ENCODE peak calls at places on chromosomes 5 and 9, in four cellular contexts. U, G, O and V are unnamed samples.

GRCh38 chr9:80648336-80648735 is 1041.0 kb downstream of the TLE1 start:
- DNase-seq in O (no peak), G (no peak), U (no peak), V (peak; percentile 38)

GRCh38 chr5:170603578-170604565 is 100.1 kb downstream of the KCNIP1 start:
- DNase-seq in G (peak; percentile 40), O (no peak), U (no peak), V (peak; percentile 80)

GRCh38 chr9:129125478-129125877 is 14.3 kb downstream of the PTPA start:
- DNase-seq in O (no peak), G (no peak), U (no peak), V (peak; percentile 31)

GRCh38 chr5:145463634-145464033 is 371.5 kb downstream of the PRELID2 start:
- DNase-seq in U (no peak), O (no peak), G (no peak), V (no peak)

GRCh38 chr5:20572560-20572959 is 584.6 kb upstream of the CDH18 start:
- DNase-seq in U (no peak), O (no peak), G (no peak), V (peak; percentile 2)

GRCh38 chr9:70382046-70382708 is 32.3 kb downstream of the KLF9 start:
- DNase-seq in U (no peak), O (no peak), G (no peak), V (no peak)

GRCh38 chr9:126504977-126505455 is 108.7 kb upstream of the LMX1B start:
- DNase-seq in U (no peak), G (no peak), O (no peak), V (no peak)

GRCh38 chr9:82621446-82621845 is 441.5 kb downstream of the RASEF start:
- DNase-seq in O (no peak), G (no peak), U (no peak), V (no peak)

GRCh38 chr9:110095776-110096175 is 112.2 kb downstream of the C9orf152 start:
- DNase-seq in G (no peak), U (no peak), O (no peak), V (no peak)

GRCh38 chr9:109497193-109498165 is 628 bp downstream of the PTPN3 start:
- DNase-seq in U (no peak), O (no peak), G (no peak), V (peak; percentile 25)

GRCh38 chr5:76389513-76390154 is 13.5 kb upstream of the IQGAP2 start:
- DNase-seq in O (no peak), G (no peak), U (no peak), V (no peak)

GRCh38 chr5:96655506-96655905 is 6.7 kb upstream of the CAST start:
- DNase-seq in O (no peak), G (no peak), U (no peak), V (peak; percentile 66)

GRCh38 chr9:116149844-116150243 is 3.7 kb upstream of the PAPPA start:
- DNase-seq in G (no peak), U (no peak), O (peak; percentile 34), V (no peak)

GRCh38 chr5:54651482-54652076 is 134.0 kb downstream of the SNX18 start:
- DNase-seq in O (peak; percentile 69), U (peak; percentile 80), G (peak; percentile 87), V (no peak)

GRCh38 chr9:84072621-84073180 is 92.1 kb downstream of the RMI1 start:
- DNase-seq in G (no peak), U (no peak), O (no peak), V (no peak)

GRCh38 chr5:115169392-115170127 is at the start of gene TRIM36:
- DNase-seq in U (peak; percentile 96), G (peak; percentile 90), O (peak; percentile 93), V (peak; percentile 92)

GRCh38 chr9:121154782-121155181 is 46.9 kb downstream of the RAB14 start:
- DNase-seq in O (no peak), U (no peak), G (no peak), V (no peak)

DNA sequence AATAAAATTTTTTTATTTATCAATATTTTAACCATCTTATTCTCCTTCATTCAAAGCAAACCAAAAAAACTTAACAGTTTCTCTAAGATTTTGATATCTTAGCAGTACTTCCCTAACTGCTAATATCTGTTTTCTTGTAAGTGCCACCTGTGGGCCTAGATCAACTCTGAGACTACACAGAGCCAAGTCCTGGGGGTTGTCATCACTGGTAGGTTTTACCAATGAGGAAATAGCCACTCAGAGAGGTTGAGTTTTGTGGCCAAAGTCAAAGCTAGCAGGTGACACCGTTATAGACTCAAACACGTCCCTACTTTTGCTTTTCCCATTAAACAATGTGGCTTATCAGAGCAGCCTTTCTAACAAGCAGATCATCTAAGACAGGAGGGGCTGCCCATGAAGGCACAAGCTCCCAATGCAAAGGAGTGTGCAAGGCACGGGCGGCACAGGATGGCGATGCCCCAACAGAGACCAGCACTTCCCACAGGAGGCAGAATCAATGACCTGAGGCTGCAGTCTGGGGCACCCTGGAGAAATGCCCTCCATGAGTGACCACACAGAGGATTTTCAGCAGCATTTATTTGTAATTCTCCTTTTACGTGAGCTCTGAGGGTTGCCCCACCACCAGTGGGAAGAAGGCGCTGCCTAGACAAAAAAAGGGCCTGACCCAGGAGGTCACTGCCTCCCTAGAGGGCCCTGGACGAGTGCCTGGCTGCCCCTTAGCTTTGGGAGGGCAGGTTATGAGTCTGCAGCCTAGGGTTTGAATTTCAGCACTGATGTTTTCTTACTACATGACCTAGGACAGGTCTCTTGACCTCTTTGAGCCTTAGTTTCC is 7.4 kb downstream of the TBC1D2 start:
- DNase-seq in O (no peak), U (no peak), G (no peak), V (no peak)
- H3K27ac ChIP-seq in O (no peak overlapping the region), U (peak overlapping the region; percentile 30), G (peak overlapping the region; percentile 28), V (peak overlapping the region; percentile 73)

GRCh38 chr5:158770506-158770905 is 329.2 kb downstream of the EBF1 start:
- DNase-seq in G (no peak), O (no peak), U (no peak), V (no peak)
- H3K27ac ChIP-seq in G (peak overlapping the region; percentile 17), O (peak overlapping the region; percentile 16), U (no peak overlapping the region), V (no peak overlapping the region)

GRCh38 chr5:142813208-142813607 is 43.0 kb downstream of the ARHGAP26 start:
- DNase-seq in O (no peak), U (no peak), G (no peak), V (no peak)
- H3K27ac ChIP-seq in O (peak overlapping the region; percentile 47), U (no peak overlapping the region), G (peak overlapping the region; percentile 73), V (no peak overlapping the region)

GRCh38 chr5:140114341-140115185 is 654 bp downstream of the PURA start:
- DNase-seq in O (peak; percentile 72), G (peak; percentile 59), U (peak; percentile 87), V (peak; percentile 76)

GRCh38 chr5:140111859-140112551 is 1.9 kb upstream of the PURA start:
- DNase-seq in G (no peak), U (no peak), O (no peak), V (no peak)

GRCh38 chr5:140112685-140113179 is 1.2 kb upstream of the PURA start:
- DNase-seq in G (no peak), U (no peak), O (no peak), V (no peak)

GRCh38 chr5:140113699-140114263 is at the start of gene PURA:
- DNase-seq in O (peak; percentile 96), G (peak; percentile 96), U (peak; percentile 98), V (peak; percentile 99)

DNA sequence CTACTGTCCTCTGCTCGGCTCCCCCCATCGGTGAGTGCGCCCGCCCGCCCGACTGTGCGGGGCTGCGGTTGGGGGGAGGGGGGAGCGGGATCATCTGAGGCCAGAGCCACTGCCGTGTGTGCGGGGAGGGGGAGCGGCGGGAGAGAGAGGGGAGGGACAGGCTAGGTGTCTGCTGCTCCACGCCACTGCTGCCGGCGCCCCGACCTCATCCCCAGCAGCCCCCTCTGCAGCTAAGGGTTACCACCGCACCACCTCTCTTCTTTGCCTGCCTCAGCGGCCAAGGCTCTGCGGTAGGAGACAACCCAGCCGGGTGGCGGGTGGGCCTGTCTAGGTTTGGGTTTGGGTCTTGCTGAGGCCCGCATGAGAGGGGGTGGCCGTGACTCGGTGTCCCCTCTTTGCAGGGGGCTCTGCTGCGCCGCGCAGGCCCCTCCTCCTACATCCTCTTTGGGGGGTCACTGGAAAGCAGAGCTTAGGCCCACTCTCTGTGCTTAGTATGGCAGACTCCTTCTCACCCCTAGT is 670 bp upstream of the PURA start:
- DNase-seq in G (peak; percentile 30), O (no peak), U (peak; percentile 62), V (peak; percentile 55)
- H3K27ac ChIP-seq in G (peak overlapping the region; percentile 94), O (peak overlapping the region; percentile 73), U (peak overlapping the region; percentile 87), V (peak overlapping the region; percentile 36)

DNA sequence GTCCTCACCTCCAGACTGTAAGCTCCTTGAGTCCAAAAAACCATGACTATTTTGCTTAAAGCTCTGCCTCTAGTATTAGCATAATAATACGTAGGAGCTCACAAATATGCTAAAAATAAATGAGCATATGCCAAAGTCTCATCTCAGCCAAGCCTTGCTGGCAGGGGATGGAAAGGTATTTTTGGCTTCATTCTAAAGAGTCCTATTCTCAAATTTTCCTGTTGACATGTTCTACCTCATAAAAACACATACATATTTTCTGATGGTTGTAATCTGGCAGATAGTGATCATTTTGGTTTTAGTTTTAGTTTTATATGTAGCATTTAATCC is 55.6 kb downstream of the PIP5K1B start:
- DNase-seq in O (no peak), U (no peak), G (no peak), V (no peak)
- H3K27ac ChIP-seq in O (peak overlapping the region; percentile 22), U (no peak overlapping the region), G (no peak overlapping the region), V (no peak overlapping the region)

GRCh38 chr9:94622087-94622486 is 17.2 kb downstream of the FBP1 start:
- DNase-seq in U (no peak), O (no peak), G (no peak), V (no peak)

GRCh38 chr9:94625835-94626234 is 13.5 kb downstream of the FBP1 start:
- DNase-seq in O (no peak), G (no peak), U (no peak), V (no peak)

GRCh38 chr9:94627287-94627686 is 12.0 kb downstream of the FBP1 start:
- DNase-seq in O (no peak), U (no peak), G (no peak), V (no peak)

GRCh38 chr9:94623253-94623652 is 16.1 kb downstream of the FBP1 start:
- DNase-seq in G (no peak), U (peak; percentile 53), O (no peak), V (peak; percentile 16)

GRCh38 chr9:94624621-94625020 is 14.7 kb downstream of the FBP1 start:
- DNase-seq in O (no peak), U (no peak), G (no peak), V (no peak)
- H3K27ac ChIP-seq in O (no peak overlapping the region), U (no peak overlapping the region), G (no peak overlapping the region), V (no peak overlapping the region)

GRCh38 chr5:173884402-173885053 is 3.6 kb upstream of the CPEB4 start:
- DNase-seq in G (no peak), O (no peak), U (no peak), V (no peak)
- H3K27ac ChIP-seq in G (no peak overlapping the region), O (no peak overlapping the region), U (no peak overlapping the region), V (no peak overlapping the region)

GRCh38 chr9:92614763-92615441 is 55.0 kb downstream of the IPPK start:
- DNase-seq in G (no peak), O (no peak), U (no peak), V (no peak)
- H3K27ac ChIP-seq in G (no peak overlapping the region), O (no peak overlapping the region), U (peak overlapping the region; percentile 63), V (no peak overlapping the region)

GRCh38 chr9:11469745-11470144 is 856.9 kb upstream of the PTPRD start:
- DNase-seq in U (no peak), O (no peak), G (no peak), V (no peak)
- H3K27ac ChIP-seq in U (no peak overlapping the region), O (no peak overlapping the region), G (no peak overlapping the region), V (no peak overlapping the region)